ENCODE peak calls at places on chromosomes 2 and 18, in six cellular contexts. F, Y, S, R, E and C are unnamed samples. For H3K36me3, the result is how much of the 10 kb centered on the place peaks cover.

GRCh38 chr18:36668349-36668748 is 160.5 kb downstream of the TPGS2 start:
- DNase-seq in S (no peak), R (no peak), F (no peak), Y (no peak), E (no peak), C (no peak)

GRCh38 chr18:67513285-67513684 is 3.2 kb downstream of the DSEL start:
- DNase-seq in Y (peak), R (no peak), F (no peak), E (peak), S (no peak), C (no peak)

GRCh38 chr2:198326431-198326830 is 522.0 kb downstream of the PLCL1 start:
- DNase-seq in R (no peak), E (no peak), Y (no peak), S (no peak), F (no peak), C (no peak)

GRCh38 chr2:142037744-142038143 is 93.1 kb downstream of the LRP1B start:
- DNase-seq in R (no peak), E (no peak), S (no peak), Y (no peak), F (no peak), C (no peak)

GRCh38 chr18:22250591-22250996 is 81.2 kb downstream of the GATA6 start:
- DNase-seq in F (no peak), Y (peak), S (no peak), R (peak), E (no peak), C (peak)

GRCh38 chr2:85309699-85310321 is 18.0 kb downstream of the TGOLN2 start:
- DNase-seq in S (no peak), R (no peak), E (no peak), Y (no peak), F (no peak), C (no peak)

GRCh38 chr2:80499095-80499494 is 194.5 kb upstream of the LRRTM1 start:
- DNase-seq in Y (peak), E (peak), F (no peak), R (no peak), S (no peak), C (no peak)

GRCh38 chr2:196233033-196233807 is 61.8 kb upstream of the STK17B start:
- DNase-seq in E (no peak), F (peak), R (no peak), S (no peak), Y (peak), C (peak)

GRCh38 chr2:46983065-46983801 is 67.6 kb upstream of the MCFD2 start:
- DNase-seq in E (no peak), F (no peak), Y (peak), R (no peak), S (no peak), C (peak)

GRCh38 chr2:74464406-74464805 is 776 bp downstream of the MOGS start:
- DNase-seq in S (no peak), F (no peak), E (no peak), R (no peak), Y (no peak), C (no peak)

GRCh38 chr2:229154381-229154780 is 116.7 kb downstream of the PID1 start:
- DNase-seq in Y (no peak), R (no peak), F (no peak), E (no peak), S (no peak), C (no peak)

GRCh38 chr2:145740302-145740701 is 1220.4 kb upstream of the ZEB2 start:
- DNase-seq in E (no peak), R (no peak), F (no peak), Y (no peak), S (no peak), C (no peak)

GRCh38 chr2:86283461-86284030 is 53.9 kb downstream of the REEP1 start:
- DNase-seq in Y (no peak), E (no peak), R (peak), S (no peak), F (no peak), C (no peak)

GRCh38 chr2:127588241-127588640 is 52.8 kb downstream of the MYO7B start:
- DNase-seq in E (no peak), F (no peak), Y (no peak), S (no peak), R (no peak), C (no peak)

GRCh38 chr2:121860033-121860810 is 104.8 kb downstream of the TSN start:
- DNase-seq in S (no peak), Y (peak), E (no peak), F (no peak), R (peak), C (no peak)

GRCh38 chr2:23456881-23457760 is 72.1 kb downstream of the KLHL29 start:
- DNase-seq in S (no peak), R (no peak), E (no peak), Y (peak), F (peak), C (no peak)

GRCh38 chr18:2847341-2848144 is 737 bp downstream of the EMILIN2 start:
- DNase-seq in Y (peak), E (no peak), R (no peak), F (peak), S (no peak), C (no peak)

GRCh38 chr2:227799202-227799601 is 14.4 kb upstream of the CCL20 start:
- DNase-seq in Y (no peak), S (no peak), E (peak), F (no peak), R (no peak), C (no peak)

GRCh38 chr2:1864981-1865421 is 120.7 kb upstream of the PXDN start:
- DNase-seq in F (no peak), Y (no peak), S (no peak), R (no peak), E (no peak), C (no peak)

GRCh38 chr2:173602153-173602552 is 247.5 kb downstream of the CDCA7 start:
- DNase-seq in F (no peak), Y (no peak), R (no peak), S (no peak), E (no peak), C (no peak)

GRCh38 chr2:179636100-179636980 is 225.1 kb downstream of the ZNF385B start:
- DNase-seq in S (no peak), Y (no peak), R (peak), E (peak), F (no peak), C (no peak)

GRCh38 chr2:82675186-82675585 is 1783.9 kb downstream of the SUCLG1 start:
- DNase-seq in E (no peak), R (peak), F (no peak), Y (peak), S (no peak), C (no peak)

GRCh38 chr2:238995634-238996033 is 147.7 kb downstream of the TWIST2 start:
- DNase-seq in S (no peak), E (no peak), F (no peak), Y (no peak), R (no peak), C (no peak)

GRCh38 chr2:111120253-111121027 is at the start of gene BCL2L11:
- DNase-seq in F (peak), Y (peak), R (no peak), S (peak), E (peak), C (peak)

GRCh38 chr2:232203936-232204335 is 174.6 kb upstream of the ALPP start:
- DNase-seq in S (no peak), F (no peak), Y (no peak), E (no peak), R (no peak), C (no peak)

GRCh38 chr2:120469486-120469885 is 123.5 kb downstream of the INHBB start:
- DNase-seq in R (no peak), S (no peak), Y (peak), E (no peak), F (peak), C (no peak)

GRCh38 chr2:216632952-216633615 is at the start of gene IGFBP2:
- DNase-seq in Y (peak), F (no peak), S (no peak), R (no peak), E (no peak), C (peak)

GRCh38 chr2:37232131-37232933 is 874 bp downstream of the NDUFAF7 start:
- DNase-seq in S (no peak), E (peak), Y (peak), F (peak), R (no peak), C (no peak)

GRCh38 chr18:42114310-42114943 is 159.4 kb downstream of the PIK3C3 start:
- DNase-seq in F (peak), E (peak), Y (peak), S (no peak), R (peak), C (peak)

GRCh38 chr2:97693476-97693875 is 19.9 kb upstream of the ZAP70 start:
- DNase-seq in R (no peak), S (no peak), Y (peak), F (no peak), E (no peak), C (peak)

GRCh38 chr2:19786408-19787058 is 115.2 kb downstream of the TTC32 start:
- DNase-seq in Y (peak), R (no peak), E (peak), S (no peak), F (no peak), C (peak)

GRCh38 chr18:74234326-74235171 is 57.2 kb downstream of the CYB5A start:
- DNase-seq in F (peak), R (peak), S (no peak), E (peak), Y (peak), C (no peak)

GRCh38 chr2:198144621-198145020 is 340.2 kb downstream of the PLCL1 start:
- DNase-seq in S (no peak), F (no peak), Y (no peak), E (no peak), R (no peak), C (no peak)

GRCh38 chr2:61845320-61845719 is 8.5 kb downstream of the FAM161A start:
- DNase-seq in Y (no peak), S (no peak), E (no peak), F (no peak), R (no peak), C (no peak)

GRCh38 chr18:11136241-11136640 is 13.1 kb downstream of the PIEZO2 start:
- DNase-seq in E (no peak), R (no peak), S (no peak), Y (peak), F (no peak), C (no peak)

GRCh38 chr2:25760319-25760718 is 86.9 kb upstream of the DTNB start:
- DNase-seq in F (no peak), E (no peak), R (no peak), S (no peak), Y (no peak), C (no peak)
- H3K36me3 ChIP-seq in F (under half), E (half or more), R (under half), S (under half), Y (under half), C (under half)

DNA sequence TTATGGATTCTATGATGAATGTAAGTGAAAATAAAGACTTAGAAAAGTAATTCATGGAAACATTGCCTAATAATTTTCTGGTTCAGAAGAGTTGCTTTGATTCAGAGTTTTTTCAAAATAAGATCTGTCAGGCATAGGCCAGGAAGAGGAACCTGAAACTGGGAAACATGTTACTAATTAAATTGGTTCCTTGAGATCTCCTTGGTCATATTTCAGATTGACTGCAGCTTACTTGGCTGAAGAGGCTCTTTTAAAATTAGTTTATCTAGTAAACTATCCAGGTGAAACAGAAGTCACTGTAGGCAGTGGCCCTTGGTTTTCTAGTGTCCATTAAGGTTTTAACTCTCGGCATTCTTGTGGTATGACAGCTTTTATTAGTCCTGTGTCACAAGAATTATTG is 27.4 kb downstream of the PPP1CB start:
- DNase-seq in Y (no peak), S (no peak), F (no peak), E (no peak), R (no peak), C (no peak)
- H3K36me3 ChIP-seq in Y (under half), S (half or more), F (under half), E (half or more), R (under half), C (half or more)

DNA sequence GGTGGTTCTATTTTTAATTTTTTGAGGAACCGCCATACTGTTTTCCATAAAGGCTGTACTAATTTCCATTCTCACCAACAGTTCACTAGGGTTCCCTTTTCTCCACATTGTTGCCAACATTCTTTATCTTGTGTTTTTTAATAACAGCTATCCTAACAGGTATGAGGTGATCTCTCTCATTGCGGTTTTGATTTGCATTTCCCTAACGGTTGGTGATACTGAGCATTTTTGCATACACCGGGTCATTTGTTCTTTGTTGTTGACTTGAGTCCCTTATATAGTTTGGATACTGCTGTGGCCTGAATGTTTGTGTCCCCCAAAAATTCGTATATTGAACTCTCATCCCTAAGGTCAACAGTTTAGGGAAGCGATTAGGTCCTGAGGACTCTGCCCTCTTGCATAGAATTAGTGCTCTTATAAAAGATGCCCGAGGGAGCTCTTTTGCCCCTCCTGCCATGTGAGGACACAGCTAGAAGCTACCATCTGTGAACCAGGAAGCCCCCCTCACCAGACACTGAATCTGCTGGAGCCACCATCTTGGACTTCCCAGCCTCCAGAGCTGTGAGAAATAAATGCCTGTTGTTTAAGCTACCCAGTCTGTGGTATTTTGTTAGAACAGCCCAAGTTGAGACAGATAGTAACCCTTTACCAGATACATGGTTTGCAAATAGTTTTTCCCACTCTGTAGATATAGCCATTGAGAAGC is 4.7 kb downstream of the IMP4 start:
- DNase-seq in Y (no peak), S (no peak), E (no peak), F (no peak), R (no peak), C (no peak)
- H3K36me3 ChIP-seq in Y (under half), S (under half), E (under half), F (under half), R (under half), C (under half)

DNA sequence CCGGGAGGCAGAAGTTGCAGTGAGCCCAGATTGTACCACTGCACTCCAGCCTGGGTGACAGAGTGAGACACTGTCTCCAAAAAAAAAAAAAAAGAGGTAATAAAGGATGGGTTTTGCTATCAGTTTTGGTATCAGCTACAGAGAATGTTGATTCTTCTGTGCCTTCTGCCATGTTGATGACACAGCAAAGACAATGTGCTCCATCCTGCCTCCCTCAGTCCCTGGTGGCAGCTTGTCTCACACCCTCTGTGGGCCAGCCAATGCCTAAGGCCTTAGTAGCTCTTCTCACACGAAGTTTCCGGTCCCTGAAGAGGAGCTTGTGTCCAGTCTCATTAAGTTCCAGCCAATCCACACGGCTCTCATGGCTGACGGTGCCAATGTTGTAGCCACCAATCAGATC is 17.6 kb downstream of the IFT172 start:
- DNase-seq in F (no peak), Y (no peak), E (no peak), S (no peak), R (no peak), C (no peak)
- H3K36me3 ChIP-seq in F (under half), Y (under half), E (under half), S (half or more), R (under half), C (under half)

DNA sequence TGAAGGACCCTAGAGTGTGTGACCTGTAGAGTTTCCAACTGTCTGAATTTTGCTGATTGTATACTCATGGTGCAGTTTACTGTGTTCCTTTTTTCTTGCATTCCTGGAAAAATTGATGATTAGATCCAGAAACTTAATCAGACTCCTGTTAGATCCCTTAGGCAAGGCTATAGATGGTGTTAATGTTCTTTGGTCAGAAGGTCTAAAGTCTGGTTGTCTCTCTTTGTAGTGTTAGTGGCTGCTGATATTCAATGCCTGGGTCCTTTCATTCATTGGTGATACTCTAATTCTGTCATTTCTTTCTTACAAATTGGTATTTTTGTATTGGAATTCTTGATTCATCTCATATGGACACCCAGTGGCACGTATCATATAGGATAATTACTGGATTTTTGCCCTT is 6.3 kb downstream of the CCNT2 start:
- DNase-seq in S (no peak), R (no peak), E (peak), Y (no peak), F (no peak), C (no peak)
- H3K36me3 ChIP-seq in S (under half), R (under half), E (under half), Y (under half), F (under half), C (under half)

DNA sequence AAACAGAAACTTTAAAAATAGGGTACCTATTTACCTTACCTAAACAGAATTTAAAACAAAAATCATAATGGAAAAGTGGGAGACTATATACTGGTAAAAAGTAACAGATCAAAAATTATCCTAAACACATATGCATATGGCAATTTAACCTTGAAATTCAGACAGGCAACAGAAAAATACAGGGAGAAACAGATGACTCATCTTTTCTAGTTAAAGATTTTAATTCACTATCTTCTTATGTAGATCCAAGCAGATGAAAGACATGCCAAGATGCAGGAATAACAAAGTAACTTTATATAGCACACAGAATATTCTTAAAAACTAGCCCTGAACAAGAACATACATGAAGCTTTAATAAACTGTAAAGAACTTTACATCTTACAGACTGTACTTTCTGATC is 31.0 kb downstream of the PRPF40A start:
- DNase-seq in R (no peak), S (no peak), E (no peak), Y (no peak), F (no peak), C (no peak)
- H3K36me3 ChIP-seq in R (under half), S (under half), E (half or more), Y (under half), F (under half), C (under half)

DNA sequence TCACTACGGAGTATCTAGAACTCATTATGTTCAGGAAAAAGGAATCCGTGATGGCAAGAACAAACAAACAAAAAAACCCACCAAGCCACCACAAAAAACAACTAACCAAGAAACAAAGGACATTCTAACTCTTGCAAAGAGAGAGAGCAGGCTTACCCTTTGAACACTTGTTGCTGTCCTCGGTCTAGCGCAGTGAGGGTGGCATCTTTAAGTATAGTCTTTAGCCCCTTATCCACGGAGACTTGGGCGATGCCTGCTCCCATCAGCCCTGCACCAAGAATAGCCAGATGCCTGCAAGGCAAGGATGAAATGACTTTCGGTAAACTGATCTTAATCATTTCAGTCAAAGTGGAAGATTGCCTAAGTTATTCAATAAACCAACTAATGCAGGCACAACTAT is 31.0 kb downstream of the GAREM2 start:
- DNase-seq in E (no peak), F (peak), Y (no peak), S (no peak), R (no peak), C (no peak)
- H3K36me3 ChIP-seq in E (half or more), F (under half), Y (under half), S (half or more), R (under half), C (under half)

DNA sequence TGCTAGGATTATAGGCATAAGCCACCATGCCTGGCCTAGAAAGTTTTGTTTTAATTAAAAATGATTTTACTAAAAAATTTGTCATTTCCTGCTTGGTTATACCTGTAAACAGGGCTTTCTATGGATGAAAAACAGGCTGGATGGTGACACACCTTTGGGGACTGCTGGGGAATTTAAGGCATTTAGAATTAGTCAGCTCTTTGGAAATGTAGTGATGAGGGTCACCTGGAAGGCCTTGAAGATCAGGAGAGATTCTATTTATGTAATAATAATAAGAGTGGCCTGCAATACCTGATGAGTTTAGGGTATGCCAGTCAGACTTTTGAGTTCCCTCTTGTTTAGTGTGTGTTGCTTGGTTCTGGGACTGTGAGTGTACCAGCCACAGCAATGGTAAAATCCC is 51.1 kb downstream of the RALBP1 start:
- DNase-seq in E (no peak), Y (no peak), S (no peak), F (no peak), R (no peak), C (peak)
- H3K36me3 ChIP-seq in E (under half), Y (under half), S (under half), F (under half), R (under half), C (under half)

GRCh38 chr2:274503-274902 is 9.8 kb downstream of the ACP1 start:
- DNase-seq in R (no peak), S (no peak), Y (no peak), E (no peak), F (no peak), C (no peak)
- H3K36me3 ChIP-seq in R (under half), S (under half), Y (under half), E (half or more), F (under half), C (half or more)